ENCODE peak calls at places on chromosomes 13 and 19, in five cellular contexts. H is adrenal gland, U is A549, O is body of pancreas, K is esophagus muscularis mucosa. T is an unnamed sample.

GRCh38 chr13:99282264-99283231 is 24.4 kb upstream of the GPR18 start:
- DNase-seq in H (no peak), U (no peak), O (no peak), K (no peak), T (no peak)

GRCh38 chr19:38675611-38676010 is 28.2 kb downstream of the ACTN4 start:
- DNase-seq in H (no peak), U (no peak), O (no peak), K (no peak), T (no peak)

GRCh38 chr19:6459356-6460098 is at the start of gene SLC25A23:
- DNase-seq in H (peak), U (peak), O (peak), K (no peak), T (peak)

GRCh38 chr19:38718747-38719543 is 25.3 kb downstream of the CAPN12 start:
- DNase-seq in H (no peak), U (peak), O (peak), K (no peak), T (peak)

GRCh38 chr13:110913322-110913721 is 1.5 kb downstream of the ANKRD10 start:
- DNase-seq in H (no peak), U (no peak), O (peak), K (no peak), T (no peak)

GRCh38 chr13:39876258-39876657 is 220.8 kb downstream of the COG6 start:
- DNase-seq in H (no peak), U (peak), O (no peak), K (no peak), T (no peak)

GRCh38 chr13:94858856-94859811 is 146.8 kb upstream of the SOX21 start:
- DNase-seq in H (peak), U (no peak), O (peak), K (no peak), T (peak)

GRCh38 chr13:66926851-66927524 is 303.1 kb downstream of the PCDH9 start:
- DNase-seq in H (no peak), U (peak), O (no peak), K (no peak), T (no peak)

GRCh38 chr19:17079710-17080440 is 4.3 kb downstream of the MYO9B start:
- DNase-seq in H (peak), U (peak), O (peak), K (peak), T (peak)

GRCh38 chr19:51742736-51743288 is 8.9 kb downstream of the FPR1 start:
- DNase-seq in H (no peak), U (no peak), O (no peak), K (no peak), T (no peak)

GRCh38 chr13:97932006-97932405 is 21.5 kb upstream of the IPO5 start:
- DNase-seq in H (no peak), U (no peak), O (no peak), K (no peak), T (no peak)

GRCh38 chr13:44259045-44260042 is 114.3 kb upstream of the SERP2 start:
- DNase-seq in H (peak), U (peak), O (peak), K (no peak), T (no peak)

GRCh38 chr19:1756705-1757445 is 3.6 kb downstream of the ONECUT3 start:
- DNase-seq in H (no peak), U (no peak), O (no peak), K (no peak), T (no peak)

GRCh38 chr19:48635966-48636858 is 967 bp downstream of the DBP start:
- DNase-seq in H (peak), U (no peak), O (no peak), K (no peak), T (peak)

GRCh38 chr13:91817250-91817649 is 418.8 kb downstream of the GPC5 start:
- DNase-seq in H (no peak), U (peak), O (no peak), K (no peak), T (no peak)

GRCh38 chr19:40252395-40252794 is 25.9 kb upstream of the CCNP start:
- DNase-seq in H (no peak), U (no peak), O (peak), K (no peak), T (peak)

GRCh38 chr13:111281751-111282311 is 38.6 kb upstream of the TEX29 start:
- DNase-seq in H (no peak), U (no peak), O (no peak), K (peak), T (no peak)

GRCh38 chr13:110182461-110182860 is 124.5 kb downstream of the COL4A1 start:
- DNase-seq in H (no peak), U (no peak), O (no peak), K (no peak), T (no peak)

GRCh38 chr19:10416380-10417257 is 3.7 kb upstream of the PDE4A start:
- DNase-seq in H (peak), U (peak), O (peak), K (no peak), T (peak)

GRCh38 chr13:23673354-23673753 is 103.1 kb downstream of the TNFRSF19 start:
- DNase-seq in H (no peak), U (no peak), O (no peak), K (peak), T (no peak)

GRCh38 chr19:51676566-51677083 is 16.5 kb upstream of the SPACA6 start:
- DNase-seq in H (no peak), U (no peak), O (no peak), K (no peak), T (no peak)

GRCh38 chr19:58330458-58330857 is 3.7 kb downstream of the ZSCAN22 start:
- DNase-seq in H (no peak), U (no peak), O (no peak), K (no peak), T (no peak)

GRCh38 chr19:6772028-6772865 is at the start of gene VAV1:
- DNase-seq in H (peak), U (no peak), O (no peak), K (no peak), T (peak)

GRCh38 chr19:16228637-16229321 is 31.1 kb downstream of the AP1M1 start:
- DNase-seq in H (no peak), U (no peak), O (no peak), K (no peak), T (no peak)

GRCh38 chr19:10189631-10190425 is 4.9 kb downstream of the DNMT1 start:
- DNase-seq in H (no peak), U (no peak), O (no peak), K (no peak), T (no peak)

GRCh38 chr13:27933580-27934328 is 14.0 kb downstream of the PDX1 start:
- DNase-seq in H (no peak), U (no peak), O (peak), K (no peak), T (no peak)

GRCh38 chr13:45849408-45849807 is 2.1 kb downstream of the SIAH3 start:
- DNase-seq in H (no peak), U (no peak), O (no peak), K (no peak), T (no peak)

GRCh38 chr13:52780092-52780491 is 40.5 kb upstream of the CNMD start:
- DNase-seq in H (no peak), U (no peak), O (no peak), K (no peak), T (no peak)

GRCh38 chr19:36041831-36042230 is 9.2 kb upstream of the CLIP3 start:
- DNase-seq in H (no peak), U (peak), O (peak), K (no peak), T (no peak)

GRCh38 chr13:106047859-106048258 is 487.6 kb downstream of the EFNB2 start:
- DNase-seq in H (no peak), U (no peak), O (no peak), K (no peak), T (no peak)

DNA sequence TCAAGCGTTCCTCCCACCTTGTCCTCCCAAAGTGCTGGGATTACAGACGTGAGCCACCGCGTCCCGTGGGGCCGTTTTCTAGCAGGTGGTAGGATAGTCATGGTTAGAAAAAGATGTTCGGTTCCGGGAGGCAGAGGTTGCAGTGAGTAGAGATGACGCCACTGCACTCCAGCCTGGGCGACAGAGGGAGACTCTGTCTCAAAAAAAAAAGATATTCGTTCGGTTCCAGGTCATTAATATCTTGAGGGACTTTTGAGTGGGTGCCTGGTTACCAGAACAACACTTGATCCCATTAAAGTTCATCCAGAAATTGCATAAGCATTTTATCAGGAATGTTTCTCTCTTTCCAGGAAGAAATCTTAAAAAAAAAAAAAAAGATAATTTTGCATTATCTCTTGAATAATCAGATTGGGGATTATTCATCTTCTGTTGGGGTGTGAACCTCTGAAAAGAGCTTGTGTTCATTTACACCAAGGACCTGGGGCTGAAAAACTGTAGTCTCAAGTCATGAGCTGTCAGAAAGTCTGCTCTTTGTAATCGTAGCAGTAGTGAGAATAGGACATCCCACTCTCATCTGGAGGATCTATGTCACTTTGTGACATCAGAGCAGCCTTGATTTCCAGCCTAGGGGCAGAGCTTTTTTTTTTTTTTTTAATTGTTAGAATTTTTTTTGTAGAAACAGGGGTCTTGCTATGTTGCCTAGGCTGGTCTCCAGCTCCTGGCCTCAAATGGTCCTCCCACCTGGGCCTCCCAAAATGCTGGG is 1.0 kb upstream of the ETHE1 start:
- DNase-seq in H (peak), U (no peak), O (peak), K (no peak), T (peak)
- H3K4me3 ChIP-seq in H (peak), U (no peak), O (no peak), K (peak), T (peak)

DNA sequence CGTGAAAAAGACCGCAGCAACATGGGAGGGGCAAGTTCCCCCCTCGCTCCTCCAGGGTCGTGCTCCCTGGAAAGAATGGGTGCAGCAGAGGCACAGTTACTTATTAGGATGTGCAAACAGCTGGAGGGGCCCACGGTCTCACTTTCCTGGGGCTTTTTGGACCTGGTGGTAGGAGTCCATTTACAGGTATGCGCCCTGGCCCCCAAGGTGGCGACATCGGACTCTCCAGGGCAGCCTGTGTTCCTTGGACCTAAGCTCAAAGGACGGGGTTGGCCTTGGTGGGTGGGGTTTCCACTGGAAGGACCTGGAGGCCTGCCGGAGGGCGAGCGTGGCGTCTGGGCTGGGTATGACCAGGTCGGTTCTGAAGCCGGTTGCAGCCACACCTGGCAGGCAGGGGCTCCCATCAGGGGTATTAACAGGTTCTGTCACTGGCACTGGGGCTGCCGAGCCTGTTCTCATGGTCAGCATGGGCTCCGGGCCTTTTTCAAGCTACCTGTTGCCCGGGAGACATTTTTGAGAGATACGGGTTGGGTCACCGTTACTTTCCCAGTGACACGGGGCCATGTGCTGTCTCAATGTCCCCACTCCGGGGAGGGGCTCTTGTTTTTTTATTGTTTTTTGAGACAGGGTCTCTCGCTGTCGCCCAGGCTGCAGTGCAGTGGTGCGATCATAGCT is 5.9 kb downstream of the ZFR2 start:
- DNase-seq in H (no peak), U (no peak), O (no peak), K (no peak), T (no peak)
- TF ChIP-seq CTCF in H (no peak), U (no peak), O (no peak), K (no peak), T (no peak)

GRCh38 chr19:34725400-34725799 is 8.6 kb upstream of the ZNF181 start:
- DNase-seq in H (no peak), U (no peak), O (no peak), K (no peak), T (no peak)
- TF ChIP-seq POLR2A in H (no peak), U (no peak), O (no peak), K (no peak), T (no peak)

GRCh38 chr19:44588753-44589112 is 24.6 kb upstream of the IGSF23 start:
- DNase-seq in H (no peak), U (no peak), O (no peak), K (no peak), T (no peak)
- H3K4me3 ChIP-seq in H (no peak), U (peak), O (no peak), K (no peak), T (no peak)

DNA sequence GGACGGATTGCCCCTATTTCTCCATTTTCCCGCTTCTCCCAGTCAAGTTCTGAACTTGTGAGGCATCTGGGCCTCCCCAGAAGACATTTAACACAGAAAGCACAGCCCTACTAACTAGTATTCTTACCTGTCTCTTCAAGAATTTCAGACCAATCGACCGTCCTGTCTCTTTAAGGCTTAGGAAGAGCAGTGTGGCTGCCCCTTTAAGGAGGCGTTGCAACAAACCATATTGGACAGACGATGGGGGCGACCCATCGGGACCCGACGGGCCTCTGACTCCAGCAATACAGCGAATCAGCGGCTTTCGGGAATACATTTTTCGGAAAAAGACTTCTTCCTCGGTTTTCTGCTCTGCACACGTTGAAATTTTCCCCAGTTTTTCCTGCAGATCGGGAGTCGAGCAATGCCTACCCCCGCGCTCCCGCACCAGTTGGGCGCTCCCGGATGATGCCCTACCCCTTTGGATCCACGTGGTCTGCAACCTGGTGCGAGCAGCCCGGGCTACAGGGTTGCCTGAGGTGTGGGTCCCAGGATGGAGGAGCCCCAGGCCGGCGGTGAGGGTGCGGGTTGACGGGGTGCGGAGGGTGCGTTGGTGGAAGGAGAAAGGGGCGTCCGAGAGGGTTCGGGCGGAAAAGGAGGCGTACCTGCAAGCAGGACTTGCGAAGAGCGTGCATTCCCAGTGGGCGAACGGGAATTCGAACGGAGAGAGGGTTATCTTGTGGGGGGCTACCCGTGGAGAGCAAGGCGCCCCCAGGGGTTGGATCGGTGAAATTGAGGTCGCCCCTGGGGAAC is at the start of gene POLR1G:
- DNase-seq in H (peak), U (peak), O (peak), K (peak), T (peak)
- TF ChIP-seq CTCF in H (peak), U (no peak), O (peak), K (no peak), T (no peak)

GRCh38 chr19:34253711-34254551 is 423 bp upstream of the GARRE1 start:
- DNase-seq in H (peak), U (no peak), O (no peak), K (no peak), T (peak)
- TF ChIP-seq POLR2A in H (peak), U (peak), O (peak), K (peak), T (peak)

GRCh38 chr19:45636902-45637301 is 2.3 kb downstream of the EML2 start:
- DNase-seq in H (no peak), U (no peak), O (no peak), K (no peak), T (no peak)

GRCh38 chr19:45636275-45636674 is 2.9 kb downstream of the EML2 start:
- DNase-seq in H (no peak), U (no peak), O (no peak), K (no peak), T (no peak)

GRCh38 chr19:45630463-45630862 is 8.7 kb downstream of the EML2 start:
- DNase-seq in H (no peak), U (peak), O (no peak), K (no peak), T (no peak)

GRCh38 chr19:45629704-45630103 is 9.5 kb downstream of the EML2 start:
- DNase-seq in H (no peak), U (no peak), O (no peak), K (no peak), T (no peak)

DNA sequence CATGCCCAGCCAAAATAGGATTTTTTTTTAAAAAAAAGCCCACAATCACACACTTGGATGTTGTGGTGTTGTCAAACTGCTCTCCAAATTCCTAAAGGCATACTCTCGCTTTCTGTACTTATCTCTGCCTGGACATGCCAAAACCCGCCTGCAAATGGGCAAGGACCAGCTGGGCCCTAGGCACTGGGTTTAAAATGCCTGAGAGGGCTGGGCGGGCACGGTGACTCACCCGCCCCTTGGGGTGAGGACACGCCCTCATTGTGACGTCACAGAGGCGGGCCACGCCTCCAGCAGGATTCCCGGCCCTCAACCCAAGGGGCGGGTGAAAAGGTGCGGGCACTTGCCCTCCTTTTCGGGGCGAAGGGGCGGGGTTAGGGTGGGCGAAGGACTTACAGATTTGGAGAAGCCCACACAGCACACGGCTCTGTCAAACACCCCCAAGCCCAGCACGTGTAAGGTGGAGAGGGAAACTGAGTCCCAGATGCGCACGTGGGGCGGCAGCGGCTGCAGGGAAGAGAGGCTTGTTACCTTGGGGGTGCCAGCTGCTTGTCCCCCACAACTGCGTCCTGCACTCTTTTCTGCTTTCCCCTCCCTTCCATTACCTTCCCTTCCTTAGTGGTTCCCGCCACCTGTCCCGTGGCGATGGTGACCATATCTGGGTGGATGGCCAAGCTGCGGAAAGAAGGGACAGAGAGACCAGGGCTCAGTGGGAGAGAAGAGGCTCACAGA is 6.6 kb downstream of the EML2 start:
- DNase-seq in H (peak), U (peak), O (peak), K (no peak), T (peak)
- H3K4me3 ChIP-seq in H (no peak), U (no peak), O (no peak), K (no peak), T (no peak)

DNA sequence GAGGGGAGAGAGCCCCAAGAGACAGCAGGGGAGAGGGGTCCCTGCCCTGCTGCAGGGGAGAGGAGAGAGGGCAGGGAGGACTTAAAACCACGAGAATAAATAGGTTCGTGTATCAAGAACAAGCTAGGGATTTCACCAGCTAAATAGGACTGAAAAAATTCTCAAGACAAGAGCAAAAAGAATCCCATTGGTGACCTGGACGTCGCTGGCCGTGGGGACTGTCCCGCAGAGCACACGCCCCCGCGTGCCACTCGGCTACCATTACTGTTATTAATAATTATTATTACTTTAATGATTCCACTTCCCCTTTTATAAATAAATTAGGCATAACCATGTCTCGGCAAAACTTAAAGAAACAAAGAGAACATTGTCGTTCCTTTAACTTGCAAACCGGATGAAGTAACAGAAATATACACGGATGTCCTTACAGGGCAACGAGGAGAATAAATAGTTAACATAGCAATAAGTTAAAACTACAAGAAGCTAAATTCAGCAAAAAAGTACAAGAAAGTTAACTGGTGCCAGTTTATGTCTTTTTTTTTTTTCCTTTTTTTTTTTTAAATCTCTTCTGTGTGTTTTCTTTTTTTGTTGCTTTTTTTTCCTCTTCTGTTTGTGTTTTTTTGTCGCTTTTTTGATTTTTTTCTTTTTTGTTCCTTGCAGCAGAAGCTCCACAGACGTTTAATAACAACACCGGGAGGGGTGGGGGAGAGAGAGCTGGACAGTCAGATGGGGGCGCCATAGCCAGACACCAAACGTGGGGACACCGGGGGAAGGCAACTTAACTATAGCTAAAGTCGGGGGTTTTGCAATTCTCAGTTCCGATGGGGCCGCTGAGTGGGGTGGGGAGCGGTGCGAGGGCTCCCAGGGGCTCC is 16.7 kb downstream of the PRKCSH start:
- DNase-seq in H (no peak), U (no peak), O (no peak), K (no peak), T (no peak)
- TF ChIP-seq CTCF in H (no peak), U (no peak), O (no peak), K (no peak), T (no peak)